ENCODE peak calls at places on chromosome 17, in seven cellular contexts. X is MM.1S, L is heart right ventricle, M is body of pancreas, D is astrocyte of the spinal cord, A is mammary epithelial cell, F is fibroblast of lung. Y is an unnamed sample.

GRCh38 chr17:47177261-47177660 is 11.8 kb downstream of the CDC27 start:
- DNase-seq in X (no peak), F (no peak), D (no peak), M (no peak), L (no peak), A (no peak), Y (no peak)

GRCh38 chr17:67836205-67836987 is 11.1 kb downstream of the BPTF start:
- DNase-seq in D (peak; percentile 54), A (no peak), F (peak; percentile 29), M (no peak), L (no peak), X (no peak), Y (no peak)

GRCh38 chr17:40884708-40885512 is at the start of gene KRT20:
- DNase-seq in D (no peak), X (no peak), M (no peak), F (no peak), L (no peak), A (no peak), Y (no peak)

GRCh38 chr17:67059372-67059771 is 15.0 kb downstream of the CACNG1 start:
- DNase-seq in M (no peak), L (no peak), X (no peak), A (no peak), D (no peak), F (no peak), Y (no peak)

GRCh38 chr17:73013299-73013698 is 79.2 kb downstream of the SLC39A11 start:
- DNase-seq in F (no peak), D (peak; percentile 26), L (no peak), M (no peak), X (no peak), A (no peak), Y (no peak)

GRCh38 chr17:75950421-75950820 is 9.6 kb upstream of the FBF1 start:
- DNase-seq in D (no peak), X (no peak), F (no peak), L (no peak), A (no peak), M (no peak), Y (no peak)

GRCh38 chr17:48995871-48996695 is 1.1 kb upstream of the IGF2BP1 start:
- DNase-seq in F (no peak), M (no peak), A (no peak), L (no peak), D (peak; percentile 29), X (no peak), Y (no peak)

GRCh38 chr17:48155889-48156670 is 48.5 kb downstream of the SNX11 start:
- DNase-seq in A (no peak), X (no peak), M (no peak), F (no peak), D (no peak), L (no peak), Y (no peak)

GRCh38 chr17:81917565-81918332 is at the start of gene SIRT7:
- DNase-seq in F (peak; percentile 64), L (peak; percentile 84), A (peak; percentile 63), D (peak; percentile 61), X (peak; percentile 83), M (peak; percentile 76), Y (no peak)

GRCh38 chr17:75729351-75729750 is 8.1 kb downstream of the ITGB4 start:
- DNase-seq in F (no peak), D (no peak), X (no peak), A (no peak), L (no peak), M (no peak), Y (no peak)

GRCh38 chr17:1907216-1907631 is 77.4 kb downstream of the RPA1 start:
- DNase-seq in M (peak; percentile 26), X (no peak), L (no peak), D (no peak), A (no peak), F (no peak), Y (no peak)

GRCh38 chr17:1909985-1910384 is 80.2 kb downstream of the RPA1 start:
- DNase-seq in D (no peak), F (no peak), M (no peak), L (no peak), A (no peak), X (no peak), Y (no peak)

GRCh38 chr17:1908699-1909309 is 79.0 kb downstream of the RPA1 start:
- DNase-seq in D (peak; percentile 74), L (no peak), F (peak; percentile 85), M (peak; percentile 76), A (peak; percentile 54), X (peak; percentile 57), Y (no peak)

GRCh38 chr17:1906622-1907021 is 76.8 kb downstream of the RPA1 start:
- DNase-seq in A (no peak), X (no peak), M (no peak), F (no peak), D (no peak), L (no peak), Y (no peak)

DNA sequence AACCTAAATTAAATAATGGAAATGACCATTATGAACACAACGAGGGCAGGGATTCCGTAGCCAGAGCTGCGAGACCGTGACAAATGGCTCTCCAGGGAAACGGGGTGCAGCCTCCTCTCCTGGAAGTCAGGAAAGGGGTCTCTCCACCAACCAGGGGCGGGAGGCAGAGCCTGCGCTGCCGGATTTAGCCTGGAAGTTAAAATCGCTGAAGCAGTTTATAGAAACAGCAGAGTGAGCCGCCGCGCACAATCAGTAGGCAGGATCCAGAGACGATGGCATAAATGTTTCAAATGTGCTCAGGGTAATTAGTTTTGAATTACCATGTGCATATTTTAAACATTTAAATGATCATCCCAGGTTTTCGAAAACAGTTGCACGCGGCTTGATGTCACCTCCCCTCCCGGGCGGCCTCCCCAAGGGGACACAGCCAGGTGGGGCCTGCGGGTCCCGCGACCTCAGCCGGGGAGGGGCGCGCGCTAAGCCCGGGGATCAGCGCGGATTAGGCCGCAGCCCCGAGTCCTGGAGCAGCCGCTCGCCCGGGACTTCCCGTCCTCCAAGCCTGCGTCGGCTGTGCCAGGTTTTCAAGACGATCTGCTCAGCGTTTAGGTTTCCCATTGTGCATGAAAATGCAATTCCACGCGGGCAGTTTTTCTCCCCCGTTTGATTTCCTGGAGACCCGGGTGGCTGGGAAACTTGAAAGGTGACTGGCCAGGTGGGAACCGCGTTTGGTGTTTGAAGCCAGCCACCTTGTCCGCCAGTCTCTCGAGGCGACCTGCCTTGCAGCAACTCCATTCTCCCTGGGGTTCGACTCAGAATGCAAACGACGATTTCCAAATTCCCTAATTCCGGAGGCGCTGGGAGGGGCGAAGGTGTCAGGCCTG is 78.3 kb downstream of the RPA1 start:
- DNase-seq in D (peak; percentile 33), F (peak; percentile 34), X (no peak), M (peak; percentile 15), A (no peak), L (no peak), Y (peak; percentile 34)
- H3K4me3 ChIP-seq in D (peak overlapping the region; percentile 21), F (peak overlapping the region; percentile 37), X (no peak overlapping the region), M (no peak overlapping the region), A (no peak overlapping the region), L (peak overlapping the region; percentile 38), Y (peak overlapping the region; percentile 46)

DNA sequence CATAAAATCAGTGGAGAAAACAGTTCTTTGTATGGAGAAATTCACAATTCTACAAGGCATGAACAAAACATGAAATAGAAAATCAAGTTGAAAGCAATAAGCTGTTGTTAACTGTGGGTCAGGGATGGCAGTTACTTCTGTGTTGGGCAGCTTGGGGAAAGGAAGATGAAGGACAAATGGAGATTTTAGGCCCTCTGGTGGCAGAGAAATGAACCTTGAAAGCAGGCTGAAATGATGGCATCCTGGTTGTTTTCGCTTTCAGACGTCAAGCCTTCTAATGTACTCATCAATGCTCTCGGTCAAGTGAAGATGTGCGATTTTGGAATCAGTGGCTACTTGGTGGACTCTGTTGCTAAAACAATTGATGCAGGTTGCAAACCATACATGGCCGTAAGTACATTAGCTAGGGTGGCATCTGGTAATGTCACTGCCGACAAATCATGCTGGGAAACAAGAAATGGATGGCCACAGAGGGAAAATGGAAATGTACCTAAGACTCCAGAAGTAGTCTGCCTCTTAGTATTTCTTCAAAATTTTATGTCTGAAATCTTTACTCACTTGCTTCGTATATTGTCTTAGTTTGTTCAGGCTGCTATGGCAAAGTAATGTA is 108.9 kb downstream of the MAP2K6 start:
- DNase-seq in A (peak; percentile 44), D (peak; percentile 64), X (peak; percentile 72), F (peak; percentile 80), M (peak; percentile 54), L (no peak), Y (no peak)
- TF ChIP-seq CTCF in A (peak; percentile 72), D (peak; percentile 73), X (peak; percentile 76), F (peak; percentile 88), M (peak; percentile 53), L (peak; percentile 67), Y (peak; percentile 80)

GRCh38 chr17:74430706-74431567 is 951 bp upstream of the GPRC5C start:
- DNase-seq in M (peak; percentile 96), A (peak; percentile 89), F (peak; percentile 27), L (peak; percentile 85), D (peak; percentile 44), X (no peak), Y (peak; percentile 87)

GRCh38 chr17:74435775-74436359 is 4.0 kb downstream of the GPRC5C start:
- DNase-seq in A (no peak), L (no peak), F (no peak), D (no peak), M (peak; percentile 53), X (no peak), Y (no peak)

GRCh38 chr17:74431568-74432483 is at the start of gene GPRC5C:
- DNase-seq in D (no peak), F (no peak), A (peak; percentile 90), L (peak; percentile 75), X (no peak), M (peak; percentile 95), Y (peak; percentile 46)

GRCh38 chr17:74432484-74433391 is 850 bp downstream of the GPRC5C start:
- DNase-seq in L (peak; percentile 27), F (no peak), A (no peak), X (no peak), D (no peak), M (no peak), Y (no peak)

GRCh38 chr17:74433421-74434121 is 1.7 kb downstream of the GPRC5C start:
- DNase-seq in A (no peak), L (no peak), M (peak; percentile 44), F (no peak), X (no peak), D (no peak), Y (no peak)
- H3K4me3 ChIP-seq in A (no peak overlapping the region), L (peak overlapping the region; percentile 75), M (no peak overlapping the region), F (no peak overlapping the region), X (no peak overlapping the region), D (no peak overlapping the region), Y (peak overlapping the region; percentile 76)

DNA sequence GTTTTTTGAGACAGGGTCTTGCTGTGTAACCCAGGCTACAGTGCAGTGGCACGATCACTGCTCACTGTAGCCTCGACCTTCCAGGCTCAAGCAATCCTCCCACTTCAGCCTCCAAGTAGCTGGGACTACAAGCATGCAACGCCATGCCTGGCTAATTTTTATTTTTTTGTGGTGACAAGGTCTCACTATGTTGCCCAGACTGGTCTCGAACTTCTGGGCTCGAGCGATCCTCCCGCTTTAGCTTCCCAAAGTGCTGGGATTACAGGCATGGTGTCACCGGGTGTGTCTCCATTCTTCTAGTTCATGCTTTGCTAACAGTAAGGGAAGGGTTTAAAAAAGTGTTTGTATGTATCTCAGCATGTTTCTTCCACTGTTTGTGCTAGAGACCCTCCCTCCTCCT is 101.8 kb downstream of the HIC1 start:
- DNase-seq in F (no peak), A (no peak), L (no peak), D (no peak), X (no peak), M (no peak), Y (no peak)
- TF ChIP-seq CTCF in F (no peak), A (no peak), L (no peak), D (no peak), X (no peak), M (no peak), Y (no peak)

Y was measured in retinal pigment epithelial cell.